ENCODE peak calls at places on chromosomes 3 and 15, in four cellular contexts. One of them, this sample, is unnamed.

GRCh38 chr15:44735482-44736260 is 657 bp upstream of the TRIM69 start:
- DNase-seq in upper lobe of right lung: no peak
- DNase-seq in NB4: peak
- DNase-seq in pancreas: no peak
- DNase-seq in this sample: no peak

GRCh38 chr15:92840149-92840548 is 60.0 kb upstream of the CHD2 start:
- DNase-seq in upper lobe of right lung: no peak
- DNase-seq in NB4: no peak
- DNase-seq in pancreas: no peak
- DNase-seq in this sample: no peak

GRCh38 chr15:48592221-48592731 is 53.2 kb downstream of the FBN1 start:
- DNase-seq in pancreas: no peak
- DNase-seq in NB4: no peak
- DNase-seq in upper lobe of right lung: no peak
- DNase-seq in this sample: peak

GRCh38 chr15:44471885-44472284 is 44.5 kb downstream of the CTDSPL2 start:
- DNase-seq in pancreas: no peak
- DNase-seq in upper lobe of right lung: no peak
- DNase-seq in NB4: no peak
- DNase-seq in this sample: no peak

GRCh38 chr3:23442598-23443383 is 239.7 kb downstream of the UBE2E2 start:
- DNase-seq in NB4: peak
- DNase-seq in upper lobe of right lung: no peak
- DNase-seq in pancreas: no peak
- DNase-seq in this sample: peak

GRCh38 chr3:33372218-33373081 is 67.8 kb downstream of the UBP1 start:
- DNase-seq in NB4: peak
- DNase-seq in upper lobe of right lung: no peak
- DNase-seq in pancreas: no peak
- DNase-seq in this sample: peak

GRCh38 chr3:136021798-136022197 is 56.3 kb downstream of the PPP2R3A start:
- DNase-seq in upper lobe of right lung: no peak
- DNase-seq in NB4: no peak
- DNase-seq in pancreas: no peak
- DNase-seq in this sample: no peak

GRCh38 chr3:62355703-62356102 is 17.6 kb downstream of the FEZF2 start:
- DNase-seq in pancreas: no peak
- DNase-seq in NB4: no peak
- DNase-seq in upper lobe of right lung: no peak
- DNase-seq in this sample: no peak

GRCh38 chr15:60520041-60520824 is 41.3 kb upstream of the ICE2 start:
- DNase-seq in upper lobe of right lung: no peak
- DNase-seq in NB4: no peak
- DNase-seq in pancreas: no peak
- DNase-seq in this sample: peak

DNA sequence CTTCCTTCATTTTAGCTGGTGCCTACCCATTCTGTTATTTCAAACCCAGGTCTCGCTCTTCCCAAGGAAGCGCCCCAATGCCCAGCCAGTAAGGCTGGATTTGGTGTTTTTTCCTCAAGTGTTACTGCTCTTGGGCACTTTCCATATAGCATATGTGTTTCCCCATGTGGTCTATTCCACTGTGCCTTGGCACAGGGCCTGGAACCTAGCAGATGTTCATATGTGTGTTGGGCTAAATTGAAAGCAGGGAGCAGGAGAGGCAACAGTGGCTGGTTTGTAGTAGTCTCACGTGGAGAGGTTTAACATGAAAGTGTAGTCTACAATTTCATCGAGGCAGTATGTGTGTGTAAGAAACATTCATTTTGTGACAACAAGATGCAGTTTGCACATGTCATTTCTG is 48.2 kb upstream of the TEX264 start:
- DNase-seq in NB4: no peak
- DNase-seq in upper lobe of right lung: no peak
- DNase-seq in pancreas: no peak
- DNase-seq in this sample: peak
- H3K4me3 ChIP-seq in NB4: no peak
- H3K4me3 ChIP-seq in upper lobe of right lung: no peak
- H3K4me3 ChIP-seq in pancreas: no peak
- H3K4me3 ChIP-seq in this sample: no peak

GRCh38 chr3:27943106-27943505 is 221.0 kb upstream of the EOMES start:
- DNase-seq in pancreas: no peak
- DNase-seq in upper lobe of right lung: no peak
- DNase-seq in NB4: peak
- DNase-seq in this sample: no peak
- TF ChIP-seq CTCF in pancreas: no peak
- TF ChIP-seq CTCF in upper lobe of right lung: peak
- TF ChIP-seq CTCF in NB4: peak
- TF ChIP-seq CTCF in this sample: peak

DNA sequence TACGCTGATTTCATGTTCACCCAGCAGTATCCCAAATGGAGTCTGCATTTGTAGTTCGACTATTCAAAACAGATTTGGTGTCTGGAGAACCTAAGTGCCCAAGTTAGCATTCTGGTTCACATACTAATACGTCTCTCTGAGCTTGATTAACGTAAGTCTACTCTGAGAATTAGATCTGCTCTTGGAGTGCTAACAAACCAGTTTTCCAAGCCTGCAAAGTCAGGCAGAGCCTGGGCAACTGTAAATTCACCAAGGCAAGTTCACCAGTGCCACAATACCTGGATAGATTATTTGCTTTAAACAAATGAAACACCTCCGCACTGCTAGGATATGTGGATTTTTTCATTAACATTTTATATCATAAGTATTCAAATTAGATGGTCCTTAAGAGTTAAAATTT is 912.6 kb downstream of the ROBO1 start:
- DNase-seq in NB4: no peak
- DNase-seq in pancreas: no peak
- DNase-seq in upper lobe of right lung: no peak
- DNase-seq in this sample: no peak
- H3K4me3 ChIP-seq in NB4: no peak
- H3K4me3 ChIP-seq in pancreas: no peak
- H3K4me3 ChIP-seq in upper lobe of right lung: no peak
- H3K4me3 ChIP-seq in this sample: no peak

GRCh38 chr15:39542385-39543065 is 38.4 kb upstream of the THBS1 start:
- DNase-seq in NB4: no peak
- DNase-seq in upper lobe of right lung: no peak
- DNase-seq in pancreas: no peak
- DNase-seq in this sample: no peak

GRCh38 chr15:39538936-39539335 is 41.9 kb upstream of the THBS1 start:
- DNase-seq in pancreas: no peak
- DNase-seq in upper lobe of right lung: no peak
- DNase-seq in NB4: no peak
- DNase-seq in this sample: no peak

GRCh38 chr15:39539466-39539865 is 41.4 kb upstream of the THBS1 start:
- DNase-seq in NB4: no peak
- DNase-seq in pancreas: no peak
- DNase-seq in upper lobe of right lung: no peak
- DNase-seq in this sample: peak

GRCh38 chr15:39543651-39544050 is 37.2 kb upstream of the THBS1 start:
- DNase-seq in upper lobe of right lung: no peak
- DNase-seq in pancreas: no peak
- DNase-seq in NB4: peak
- DNase-seq in this sample: no peak

DNA sequence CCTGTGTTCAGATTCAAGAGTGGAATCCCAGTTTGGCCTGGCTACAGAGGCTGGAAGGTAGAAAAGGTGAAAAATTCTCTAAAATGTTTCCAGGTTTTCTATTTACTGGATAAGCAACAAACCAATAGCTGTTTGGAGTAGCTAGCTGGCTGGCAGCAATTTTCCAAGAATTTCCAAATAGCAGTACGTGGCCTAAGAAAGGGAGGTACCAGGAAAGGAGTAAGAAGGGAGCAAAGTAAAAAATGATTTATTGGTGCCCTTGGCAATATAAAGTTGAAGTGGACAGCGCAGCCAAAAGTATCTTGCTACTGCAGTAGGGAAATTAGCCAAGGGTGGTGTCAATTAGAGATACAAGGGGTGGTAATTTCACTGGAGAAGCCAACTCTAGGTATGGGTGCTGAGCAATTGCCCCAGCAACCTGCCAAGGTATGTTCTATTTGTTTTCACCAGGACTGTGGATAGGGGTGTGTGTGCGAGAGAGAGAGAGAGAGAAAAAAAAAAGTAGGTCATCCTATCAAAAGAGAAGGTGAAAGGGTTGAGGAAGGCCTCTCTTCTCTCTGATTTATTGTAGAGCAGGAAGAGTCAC is 40.8 kb upstream of the THBS1 start:
- DNase-seq in upper lobe of right lung: no peak
- DNase-seq in pancreas: no peak
- DNase-seq in NB4: no peak
- DNase-seq in this sample: no peak
- TF ChIP-seq CTCF in upper lobe of right lung: no peak
- TF ChIP-seq CTCF in pancreas: no peak
- TF ChIP-seq CTCF in NB4: no peak
- TF ChIP-seq CTCF in this sample: no peak

GRCh38 chr3:156738251-156738650 is 63.9 kb downstream of the TIPARP start:
- DNase-seq in upper lobe of right lung: no peak
- DNase-seq in NB4: no peak
- DNase-seq in pancreas: no peak
- DNase-seq in this sample: no peak
- H3K4me3 ChIP-seq in upper lobe of right lung: no peak
- H3K4me3 ChIP-seq in NB4: no peak
- H3K4me3 ChIP-seq in pancreas: no peak
- H3K4me3 ChIP-seq in this sample: no peak

GRCh38 chr15:39787479-39787878 is 4.8 kb upstream of the FSIP1 start:
- DNase-seq in pancreas: no peak
- DNase-seq in upper lobe of right lung: no peak
- DNase-seq in NB4: no peak
- DNase-seq in this sample: peak

GRCh38 chr15:39788108-39788507 is 5.5 kb upstream of the FSIP1 start:
- DNase-seq in upper lobe of right lung: no peak
- DNase-seq in NB4: no peak
- DNase-seq in pancreas: no peak
- DNase-seq in this sample: peak

GRCh38 chr15:39785806-39786205 is 3.2 kb upstream of the FSIP1 start:
- DNase-seq in pancreas: no peak
- DNase-seq in upper lobe of right lung: no peak
- DNase-seq in NB4: no peak
- DNase-seq in this sample: no peak

GRCh38 chr15:39785139-39785538 is 2.5 kb upstream of the FSIP1 start:
- DNase-seq in pancreas: peak
- DNase-seq in NB4: no peak
- DNase-seq in upper lobe of right lung: no peak
- DNase-seq in this sample: no peak

DNA sequence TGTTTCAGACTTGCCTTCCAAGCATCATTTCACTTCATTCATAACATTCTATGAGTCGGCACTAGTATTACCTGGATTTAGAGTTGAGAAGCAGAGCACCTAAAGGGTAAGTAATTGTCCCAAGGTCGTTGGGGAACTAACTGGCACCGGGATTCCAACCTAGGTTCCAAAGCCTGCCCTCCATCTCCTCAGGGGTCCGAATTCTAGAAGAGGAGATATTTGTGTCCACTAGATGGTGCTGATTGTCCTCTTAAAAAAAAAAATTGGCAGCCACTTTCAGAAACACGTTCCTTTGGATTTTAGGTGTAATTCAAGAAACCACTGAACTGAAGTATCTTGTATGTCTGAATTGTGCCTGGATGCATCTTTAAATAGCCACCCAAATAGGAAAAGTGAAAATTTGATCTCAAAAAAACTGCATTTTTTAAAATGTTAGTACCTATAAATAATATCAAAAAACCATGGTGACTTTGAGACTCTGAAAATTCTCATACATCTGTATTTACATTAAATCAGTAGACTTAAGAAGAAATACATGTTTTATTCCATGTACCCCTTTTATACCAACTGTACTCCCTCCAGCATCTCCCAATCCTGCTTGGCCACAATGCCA is 3.9 kb upstream of the FSIP1 start:
- DNase-seq in upper lobe of right lung: no peak
- DNase-seq in NB4: peak
- DNase-seq in pancreas: no peak
- DNase-seq in this sample: peak
- TF ChIP-seq CTCF in upper lobe of right lung: peak
- TF ChIP-seq CTCF in NB4: peak
- TF ChIP-seq CTCF in pancreas: no peak
- TF ChIP-seq CTCF in this sample: peak

DNA sequence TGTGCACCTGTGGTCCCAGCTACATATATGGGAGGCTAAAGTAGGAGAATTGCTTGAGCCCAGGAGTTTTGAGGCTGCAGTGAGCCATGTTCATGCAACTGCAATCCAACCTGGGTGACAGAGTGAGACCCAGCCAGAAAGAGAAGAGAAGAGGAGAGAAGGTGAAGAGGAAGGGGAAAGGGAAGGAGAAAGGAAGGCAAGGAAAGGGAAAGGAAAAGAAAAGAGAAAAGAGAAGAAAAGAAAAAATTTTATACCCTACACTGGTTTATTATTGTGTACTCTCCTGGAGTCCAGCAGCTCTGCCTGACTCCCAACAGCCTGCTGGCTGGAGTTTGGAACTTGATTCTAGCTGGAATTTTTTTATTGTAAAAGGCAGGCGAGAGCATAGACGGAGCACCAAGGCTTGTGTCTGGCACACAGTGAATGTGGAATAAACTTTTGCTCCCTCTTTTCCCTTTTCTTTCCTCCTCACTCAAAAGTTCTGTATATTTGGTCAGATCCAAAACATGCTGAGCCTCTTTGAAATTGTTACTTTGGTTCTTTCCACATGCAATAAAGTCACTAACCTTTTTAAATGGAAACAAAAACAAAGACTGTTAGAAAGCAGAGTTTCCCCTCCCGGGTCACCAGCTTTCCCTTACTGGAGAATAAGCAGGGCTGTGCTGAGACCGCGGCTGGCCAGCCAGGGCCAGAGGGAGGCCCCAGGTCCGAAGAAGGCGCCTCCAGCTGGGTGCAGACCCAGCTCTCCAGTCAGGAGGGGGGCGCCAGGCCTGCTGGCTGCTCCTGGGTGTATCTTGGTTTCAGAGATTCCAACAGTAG is 9.9 kb downstream of the THSD4 start:
- DNase-seq in NB4: no peak
- DNase-seq in pancreas: no peak
- DNase-seq in upper lobe of right lung: no peak
- DNase-seq in this sample: peak
- H3K4me3 ChIP-seq in NB4: no peak
- H3K4me3 ChIP-seq in pancreas: no peak
- H3K4me3 ChIP-seq in upper lobe of right lung: no peak
- H3K4me3 ChIP-seq in this sample: no peak

GRCh38 chr3:65638301-65638700 is 400.4 kb downstream of the MAGI1 start:
- DNase-seq in upper lobe of right lung: no peak
- DNase-seq in NB4: no peak
- DNase-seq in pancreas: no peak
- DNase-seq in this sample: no peak
- TF ChIP-seq CTCF in upper lobe of right lung: no peak
- TF ChIP-seq CTCF in NB4: no peak
- TF ChIP-seq CTCF in pancreas: no peak
- TF ChIP-seq CTCF in this sample: no peak

This sample was measured in astrocyte of the spinal cord.